ENCODE peak calls at places on chromosomes 6 and 20, in five cellular contexts. F is HFFc6, X is T1000, C is GM03348, I is epithelial cell of proximal tubule. H is an unnamed sample.

GRCh38 chr6:111992851-111993250 is 61.1 kb upstream of the CCN6 start:
- DNase-seq in F (no peak), C (peak; percentile 27), X (no peak), I (no peak), H (no peak)

GRCh38 chr20:34311118-34312023 is 8.2 kb upstream of the AHCY start:
- DNase-seq in C (peak; percentile 40), X (no peak), I (no peak), F (no peak), H (no peak)

GRCh38 chr6:30703011-30703410 is 12.2 kb upstream of the NRM start:
- DNase-seq in X (no peak), C (no peak), F (no peak), I (no peak), H (no peak)

GRCh38 chr20:4601630-4602296 is 119.9 kb upstream of the PRND start:
- DNase-seq in F (no peak), I (no peak), C (peak; percentile 48), X (peak; percentile 27), H (no peak)

GRCh38 chr6:4017847-4018193 is 61.1 kb downstream of the FAM217A start:
- DNase-seq in X (no peak), I (peak; percentile 15), C (peak; percentile 27), F (peak; percentile 22), H (no peak)

GRCh38 chr6:14129572-14129971 is 12.0 kb downstream of the CD83 start:
- DNase-seq in I (no peak), F (peak; percentile 63), X (no peak), C (peak; percentile 70), H (no peak)

GRCh38 chr6:126539022-126539421 is 199.1 kb downstream of the CENPW start:
- DNase-seq in F (peak; percentile 10), C (peak; percentile 35), I (peak; percentile 52), X (no peak), H (no peak)

GRCh38 chr6:21149460-21149859 is 444.1 kb upstream of the SOX4 start:
- DNase-seq in X (peak; percentile 59), C (peak; percentile 58), F (peak; percentile 89), I (no peak), H (no peak)

GRCh38 chr6:135382182-135382628 is 115.3 kb downstream of the AHI1 start:
- DNase-seq in C (no peak), X (no peak), I (no peak), F (no peak), H (no peak)

GRCh38 chr6:53714395-53714794 is 48.8 kb upstream of the KLHL31 start:
- DNase-seq in F (no peak), C (no peak), I (no peak), X (no peak), H (no peak)

GRCh38 chr20:20201124-20201523 is 148.8 kb downstream of the CFAP61 start:
- DNase-seq in X (no peak), F (no peak), I (no peak), C (no peak), H (no peak)

GRCh38 chr20:38671186-38671585 is 53.1 kb upstream of the SLC32A1 start:
- DNase-seq in I (no peak), F (no peak), C (no peak), X (no peak), H (no peak)

GRCh38 chr20:20690676-20691476 is 21.6 kb downstream of the RALGAPA2 start:
- DNase-seq in F (no peak), X (no peak), I (no peak), C (no peak), H (no peak)

GRCh38 chr6:7230327-7230691 is 82.7 kb downstream of the SSR1 start:
- DNase-seq in C (no peak), F (no peak), X (no peak), I (no peak), H (no peak)

GRCh38 chr6:87661503-87661902 is 40.5 kb downstream of the AKIRIN2 start:
- DNase-seq in C (peak; percentile 20), X (no peak), F (peak; percentile 50), I (no peak), H (no peak)

GRCh38 chr6:9138856-9139426 is 703.6 kb upstream of the SLC35B3 start:
- DNase-seq in C (peak; percentile 36), F (no peak), I (no peak), X (no peak), H (no peak)

GRCh38 chr20:47708140-47708807 is 77.0 kb downstream of the SULF2 start:
- DNase-seq in I (no peak), C (no peak), F (no peak), X (no peak), H (no peak)

GRCh38 chr6:137323860-137324259 is 104.7 kb upstream of the IFNGR1 start:
- DNase-seq in F (no peak), I (no peak), C (no peak), X (no peak), H (no peak)

GRCh38 chr20:22617160-22617559 is 32.8 kb upstream of the FOXA2 start:
- DNase-seq in C (no peak), F (no peak), I (no peak), X (no peak), H (no peak)

GRCh38 chr6:155125916-155126315 is 130.8 kb downstream of the TIAM2 start:
- DNase-seq in I (no peak), X (no peak), C (peak; percentile 48), F (peak; percentile 60), H (no peak)

GRCh38 chr6:2877960-2878359 is 25.1 kb downstream of the SERPINB9 start:
- DNase-seq in X (no peak), C (no peak), F (no peak), I (no peak), H (no peak)

GRCh38 chr6:24922854-24923253 is 12.9 kb downstream of the RIPOR2 start:
- DNase-seq in F (no peak), X (no peak), C (no peak), I (no peak), H (no peak)

GRCh38 chr20:61449916-61450315 is 197.9 kb downstream of the CDH4 start:
- DNase-seq in F (no peak), X (no peak), I (peak; percentile 62), C (no peak), H (no peak)

GRCh38 chr20:22582386-22582959 is 1.9 kb downstream of the FOXA2 start:
- DNase-seq in C (no peak), X (no peak), I (no peak), F (no peak), H (no peak)

GRCh38 chr6:111813247-111814162 is 59.7 kb downstream of the FYN start:
- DNase-seq in I (no peak), C (peak; percentile 51), F (peak; percentile 51), X (no peak), H (no peak)

GRCh38 chr20:16100111-16100510 is 473.1 kb downstream of the KIF16B start:
- DNase-seq in X (no peak), I (no peak), C (no peak), F (no peak), H (no peak)

GRCh38 chr6:24658573-24659511 is 7.9 kb downstream of the TDP2 start:
- DNase-seq in F (peak; percentile 64), X (no peak), I (no peak), C (peak; percentile 14), H (no peak)

GRCh38 chr6:5085638-5086293 is 625 bp downstream of the PPP1R3G start:
- DNase-seq in X (no peak), F (no peak), I (no peak), C (peak; percentile 62), H (no peak)

GRCh38 chr6:39849228-39849627 is 57.1 kb downstream of the DAAM2 start:
- DNase-seq in X (no peak), C (no peak), I (no peak), F (no peak), H (no peak)

GRCh38 chr6:135230702-135231468 is 49.8 kb downstream of the MYB start:
- DNase-seq in X (no peak), I (no peak), C (no peak), F (no peak), H (no peak)

GRCh38 chr6:161536141-161536735 is 262.4 kb upstream of the AGPAT4 start:
- DNase-seq in C (no peak), F (no peak), I (no peak), X (no peak), H (no peak)

GRCh38 chr20:17491488-17491887 is 39.7 kb downstream of the BFSP1 start:
- DNase-seq in C (no peak), I (no peak), F (no peak), X (no peak), H (no peak)